ENCODE peak calls at places on chromosomes 13 and 19, in nine cellular contexts. K, U, P, Y, Z, G, D, C and A are unnamed samples.

GRCh38 chr13:23578411-23579071 is 8.3 kb downstream of the TNFRSF19 start:
- DNase-seq in P (peak; percentile 20), Y (peak; percentile 56), U (peak; percentile 44), C (peak; percentile 89), G (peak; percentile 77), Z (peak; percentile 78), D (peak; percentile 67), K (peak; percentile 70), A (no peak)

GRCh38 chr19:4538601-4538954 is 1.3 kb downstream of the LRG1 start:
- DNase-seq in C (no peak), U (no peak), G (no peak), P (no peak), Y (no peak), K (no peak), Z (no peak), D (no peak), A (no peak)

GRCh38 chr13:59088716-59089115 is 1075.0 kb downstream of the DIAPH3 start:
- DNase-seq in K (no peak), D (no peak), U (no peak), P (peak; percentile 54), G (no peak), Y (no peak), C (no peak), Z (no peak), A (no peak)

GRCh38 chr13:99354371-99354951 is 47.3 kb upstream of the GPR183 start:
- DNase-seq in K (no peak), C (no peak), D (no peak), Y (no peak), P (no peak), Z (no peak), U (no peak), G (no peak), A (no peak)

GRCh38 chr19:4327252-4327876 is 11.3 kb downstream of the STAP2 start:
- DNase-seq in D (no peak), Y (peak; percentile 70), P (no peak), Z (no peak), U (peak; percentile 45), K (peak; percentile 32), G (peak; percentile 58), C (peak; percentile 84), A (no peak)

GRCh38 chr19:32104465-32105235 is 240.8 kb upstream of the ZNF507 start:
- DNase-seq in D (no peak), Z (no peak), G (no peak), U (no peak), P (no peak), K (no peak), Y (no peak), C (no peak), A (no peak)

GRCh38 chr13:31503626-31504025 is 235.7 kb upstream of the RXFP2 start:
- DNase-seq in U (no peak), P (no peak), C (no peak), D (no peak), K (no peak), Z (no peak), G (no peak), Y (no peak), A (no peak)

GRCh38 chr13:80363890-80364503 is 23.1 kb upstream of the SPRY2 start:
- DNase-seq in P (no peak), Y (no peak), C (no peak), U (no peak), Z (no peak), K (no peak), G (no peak), D (peak; percentile 24), A (no peak)

GRCh38 chr13:73572824-73573223 is 514.0 kb downstream of the KLF5 start:
- DNase-seq in Z (no peak), C (no peak), P (no peak), Y (no peak), U (no peak), K (no peak), G (no peak), D (no peak), A (no peak)

GRCh38 chr13:43074824-43075510 is 51.6 kb downstream of the DNAJC15 start:
- DNase-seq in Y (no peak), C (no peak), U (no peak), G (no peak), Z (no peak), P (no peak), D (no peak), K (no peak), A (no peak)

GRCh38 chr19:37221136-37221535 is 3.1 kb downstream of the ZNF383 start:
- DNase-seq in C (no peak), U (no peak), G (no peak), P (no peak), Y (no peak), K (no peak), Z (no peak), D (no peak), A (no peak)

GRCh38 chr19:3404324-3405260 is 38.2 kb downstream of the NFIC start:
- DNase-seq in C (peak; percentile 96), P (peak; percentile 66), G (peak; percentile 93), K (peak; percentile 87), U (no peak), Y (no peak), D (no peak), Z (no peak), A (peak; percentile 76)

GRCh38 chr13:99158846-99159245 is 41.8 kb upstream of the UBAC2 start:
- DNase-seq in K (no peak), D (no peak), U (no peak), Y (no peak), G (no peak), P (no peak), C (no peak), Z (no peak), A (no peak)

GRCh38 chr19:14059093-14059480 is 2.8 kb downstream of the PALM3 start:
- DNase-seq in Z (no peak), Y (peak; percentile 38), C (no peak), U (no peak), G (no peak), P (no peak), K (no peak), D (no peak), A (no peak)

GRCh38 chr19:47084879-47085439 is 28.6 kb downstream of the ZC3H4 start:
- DNase-seq in Z (no peak), G (no peak), K (no peak), C (no peak), D (no peak), U (no peak), Y (no peak), P (no peak), A (no peak)

GRCh38 chr19:46040952-46041500 is at the start of gene IGFL4:
- DNase-seq in P (no peak), D (no peak), C (no peak), K (no peak), G (no peak), Z (no peak), Y (no peak), U (no peak), A (no peak)

GRCh38 chr13:28031220-28031903 is 42.9 kb upstream of the URAD start:
- DNase-seq in K (peak; percentile 34), P (no peak), C (no peak), U (no peak), D (no peak), G (peak; percentile 28), Y (no peak), Z (no peak), A (no peak)

GRCh38 chr19:17867087-17867486 is 4.7 kb upstream of the SLC5A5 start:
- DNase-seq in Y (no peak), P (no peak), U (no peak), K (no peak), Z (no peak), C (no peak), G (no peak), D (no peak), A (no peak)

GRCh38 chr19:10173527-10173926 is 21.2 kb downstream of the DNMT1 start:
- DNase-seq in C (no peak), Z (peak; percentile 1), U (no peak), P (no peak), Y (no peak), G (no peak), D (no peak), K (no peak), A (no peak)

GRCh38 chr19:40150170-40150569 is 41.1 kb upstream of the MAP3K10 start:
- DNase-seq in Z (no peak), D (no peak), U (no peak), P (no peak), C (no peak), K (no peak), G (no peak), Y (no peak), A (peak; percentile 27)

GRCh38 chr13:83940742-83941141 is 58.5 kb upstream of the SLITRK1 start:
- DNase-seq in D (no peak), Z (no peak), C (no peak), P (peak; percentile 80), Y (no peak), K (no peak), G (no peak), U (no peak), A (no peak)

GRCh38 chr19:2042485-2043268 is 8.4 kb downstream of the MKNK2 start:
- DNase-seq in G (peak; percentile 45), K (no peak), Z (no peak), D (peak; percentile 25), P (no peak), Y (no peak), U (no peak), C (peak; percentile 82), A (no peak)

GRCh38 chr19:29610574-29611271 is 4.6 kb downstream of the POP4 start:
- DNase-seq in P (peak; percentile 40), K (peak; percentile 84), Z (peak; percentile 81), U (peak; percentile 65), Y (peak; percentile 81), C (peak; percentile 91), D (peak; percentile 43), G (peak; percentile 81), A (peak; percentile 47)

GRCh38 chr19:5113101-5113557 is 144.2 kb downstream of the KDM4B start:
- DNase-seq in C (no peak), D (no peak), P (no peak), Z (no peak), U (no peak), G (no peak), K (no peak), Y (no peak), A (peak; percentile 17)

GRCh38 chr13:66301482-66301881 is 928.7 kb downstream of the PCDH9 start:
- DNase-seq in G (no peak), D (no peak), P (no peak), C (no peak), Y (no peak), Z (no peak), K (no peak), U (no peak), A (no peak)

GRCh38 chr19:34066007-34066656 is 106.2 kb upstream of the LSM14A start:
- DNase-seq in P (no peak), K (no peak), Y (no peak), D (no peak), G (no peak), C (no peak), Z (no peak), U (no peak), A (no peak)

GRCh38 chr19:30222428-30222873 is 149.7 kb upstream of the ZNF536 start:
- DNase-seq in K (no peak), D (no peak), P (no peak), G (no peak), Z (no peak), Y (no peak), C (no peak), U (no peak), A (no peak)

GRCh38 chr19:11480927-11481776 is at the start of gene ELAVL3:
- DNase-seq in Z (no peak), K (no peak), P (no peak), U (no peak), C (no peak), D (peak; percentile 58), Y (no peak), G (no peak), A (no peak)

GRCh38 chr19:3556978-3557460 is 367 bp downstream of the MFSD12 start:
- DNase-seq in U (peak; percentile 55), K (no peak), C (no peak), G (no peak), D (no peak), Y (peak; percentile 48), Z (peak; percentile 67), P (no peak), A (no peak)

GRCh38 chr13:109773276-109773675 is 13.1 kb downstream of the IRS2 start:
- DNase-seq in C (no peak), Z (peak; percentile 38), K (no peak), D (no peak), Y (no peak), U (no peak), P (no peak), G (no peak), A (no peak)

GRCh38 chr19:32318884-32319520 is 26.4 kb upstream of the ZNF507 start:
- DNase-seq in D (no peak), Z (peak; percentile 47), G (no peak), P (no peak), K (no peak), C (no peak), U (no peak), Y (no peak), A (no peak)